ENCODE peak calls at places on chromosomes 2 and 18, in ten cellular contexts. G is HFFc6; C is GM04504; I is right lobe of liver; K is M059J; V is HS-5; J is stimulated activated CD4-positive, alpha-beta T cell treated with anti-CD3 and anti-CD28 coated beads, Interleukin-1b, Interleukin-23, amount 100 ng/mL, for 24 hours; Y is NCI-H2081; Q is renal cortical epithelial cell; T is T-cell. A is an unnamed sample.
A peak's percentile ranks its signal among the peaks of the same experiment; 100 is the strongest.

GRCh38 chr2:122514451-122514996 is 759.1 kb downstream of the TSN start:
- DNase-seq in Q (peak; percentile 34), Y (no peak), T (no peak), J (no peak), V (no peak), I (no peak), C (peak; percentile 5), G (no peak), K (peak; percentile 1), A (no peak)

GRCh38 chr2:9552491-9553178 is 3.0 kb downstream of the ADAM17 start:
- DNase-seq in J (no peak), G (peak; percentile 44), Q (no peak), T (no peak), Y (no peak), K (peak; percentile 52), I (no peak), C (peak; percentile 50), V (peak; percentile 86), A (no peak)

GRCh38 chr2:214203199-214203598 is 207.7 kb upstream of the VWC2L start:
- DNase-seq in Q (no peak), J (no peak), Y (no peak), T (no peak), I (no peak), C (no peak), K (no peak), V (no peak), G (no peak), A (no peak)

GRCh38 chr2:37637122-37637875 is 34.1 kb downstream of the CDC42EP3 start:
- DNase-seq in V (no peak), G (no peak), I (no peak), C (peak; percentile 67), T (no peak), Y (no peak), K (no peak), Q (no peak), J (no peak), A (no peak)

GRCh38 chr2:223989206-223989859 is 32.1 kb downstream of the MRPL44 start:
- DNase-seq in V (no peak), G (no peak), J (no peak), Y (no peak), K (no peak), Q (no peak), T (no peak), I (no peak), C (no peak), A (no peak)

GRCh38 chr2:164697688-164698290 is 76.5 kb upstream of the GRB14 start:
- DNase-seq in I (no peak), G (no peak), V (no peak), Q (peak; percentile 46), J (no peak), Y (no peak), K (peak; percentile 14), C (no peak), T (no peak), A (no peak)

GRCh38 chr2:178066890-178067669 is 5.5 kb downstream of the PDE11A start:
- DNase-seq in I (no peak), Q (peak; percentile 88), G (no peak), Y (no peak), C (no peak), J (no peak), T (no peak), K (peak; percentile 44), V (no peak), A (no peak)

GRCh38 chr2:71811726-71812125 is 335.9 kb downstream of the CYP26B1 start:
- DNase-seq in I (no peak), G (no peak), K (no peak), Q (no peak), Y (no peak), C (no peak), T (no peak), J (no peak), V (no peak), A (no peak)

GRCh38 chr18:68376931-68377330 is 338.0 kb downstream of the TMX3 start:
- DNase-seq in J (no peak), C (no peak), K (no peak), G (no peak), Y (no peak), T (no peak), I (no peak), V (no peak), Q (no peak), A (no peak)

GRCh38 chr2:47039913-47040562 is 115.1 kb downstream of the STPG4 start:
- DNase-seq in T (no peak), Y (no peak), V (no peak), J (no peak), C (no peak), K (no peak), Q (no peak), G (no peak), I (peak; percentile 41), A (no peak)

GRCh38 chr2:171287606-171288005 is 126.9 kb upstream of the TLK1 start:
- DNase-seq in Q (no peak), C (no peak), K (no peak), G (no peak), V (no peak), J (no peak), Y (no peak), I (no peak), T (no peak), A (no peak)

GRCh38 chr2:206533977-206534376 is 90.6 kb downstream of the ADAM23 start:
- DNase-seq in K (no peak), Q (no peak), G (no peak), C (no peak), T (no peak), V (no peak), I (no peak), Y (no peak), J (no peak), A (no peak)

GRCh38 chr2:136394136-136395060 is 276.4 kb upstream of the CXCR4 start:
- DNase-seq in V (no peak), C (no peak), J (no peak), Y (no peak), G (no peak), K (no peak), I (no peak), T (no peak), Q (peak; percentile 22), A (no peak)

GRCh38 chr2:107809835-107810234 is 16.9 kb upstream of the RGPD4 start:
- DNase-seq in V (no peak), T (no peak), J (no peak), Q (no peak), G (no peak), I (no peak), Y (no peak), C (no peak), K (no peak), A (no peak)

GRCh38 chr2:208373460-208374089 is 33.0 kb upstream of the PTH2R start:
- DNase-seq in V (peak; percentile 36), Y (peak; percentile 52), J (no peak), C (peak; percentile 20), K (peak; percentile 51), T (no peak), Q (peak; percentile 58), G (peak; percentile 51), I (no peak), A (no peak)

GRCh38 chr2:181239400-181239799 is 217.8 kb upstream of the ITGA4 start:
- DNase-seq in V (no peak), G (no peak), Q (no peak), K (no peak), J (no peak), I (no peak), C (no peak), T (no peak), Y (no peak), A (no peak)

A was measured in nucleus accumbens.